ENCODE peak calls at places on chromosomes 5 and 9, in nine cellular contexts. X is AG10803, B is bronchial epithelial cell, W is GM06990, P is fibroblast of mammary gland, C is Peyer's patch, N is epithelial cell of esophagus, Y is uterus, G is AG09309. M is an unnamed sample.

GRCh38 chr5:167861134-167861930 is 430.1 kb upstream of the WWC1 start:
- DNase-seq in Y (no peak), N (peak; percentile 30), C (no peak), G (no peak), B (no peak), X (no peak), P (peak; percentile 10), W (no peak), M (peak; percentile 28)

GRCh38 chr5:175347027-175347426 is 97.0 kb downstream of the DRD1 start:
- DNase-seq in G (peak; percentile 29), P (peak; percentile 36), N (peak; percentile 3), C (no peak), Y (no peak), W (no peak), B (peak; percentile 83), X (no peak), M (no peak)

GRCh38 chr5:135843571-135844337 is 9.3 kb downstream of the SLC25A48 start:
- DNase-seq in B (peak; percentile 67), N (peak; percentile 73), X (no peak), C (no peak), W (no peak), P (no peak), Y (no peak), G (no peak), M (no peak)

GRCh38 chr9:114887963-114888362 is 42.4 kb downstream of the TNFSF8 start:
- DNase-seq in P (no peak), C (no peak), X (no peak), G (no peak), B (no peak), Y (no peak), N (no peak), W (no peak), M (no peak)

GRCh38 chr5:15513379-15513778 is 13.4 kb downstream of the FBXL7 start:
- DNase-seq in W (no peak), B (no peak), X (no peak), G (no peak), P (no peak), Y (no peak), N (no peak), C (no peak), M (no peak)

GRCh38 chr9:29432191-29432590 is 1858.9 kb upstream of the C9orf72 start:
- DNase-seq in G (no peak), B (no peak), N (no peak), W (no peak), P (no peak), C (no peak), X (no peak), Y (no peak), M (no peak)

GRCh38 chr9:14865206-14865605 is 45.0 kb downstream of the FREM1 start:
- DNase-seq in P (no peak), X (no peak), G (no peak), B (no peak), Y (no peak), C (no peak), W (no peak), N (no peak), M (no peak)

GRCh38 chr9:16925426-16925825 is 55.0 kb upstream of the BNC2 start:
- DNase-seq in P (peak; percentile 48), Y (no peak), W (no peak), B (no peak), N (no peak), X (peak; percentile 64), G (no peak), C (no peak), M (no peak)

GRCh38 chr5:148843510-148844318 is 17.3 kb downstream of the ADRB2 start:
- DNase-seq in G (no peak), Y (no peak), X (peak; percentile 29), B (peak; percentile 24), C (no peak), N (peak; percentile 36), W (no peak), P (no peak), M (no peak)

GRCh38 chr5:139966856-139967255 is 76.2 kb downstream of the NRG2 start:
- DNase-seq in C (no peak), W (no peak), P (no peak), Y (no peak), B (no peak), N (no peak), G (no peak), X (no peak), M (no peak)

GRCh38 chr5:76794871-76795270 is 24.0 kb upstream of the F2RL1 start:
- DNase-seq in X (peak; percentile 46), G (no peak), Y (no peak), C (no peak), W (no peak), P (peak; percentile 66), N (peak; percentile 60), B (peak; percentile 64), M (no peak)

GRCh38 chr9:127664678-127665507 is 41.9 kb upstream of the CFAP157 start:
- DNase-seq in W (no peak), B (no peak), N (no peak), Y (no peak), P (peak; percentile 49), X (peak; percentile 73), G (peak; percentile 28), C (no peak), M (no peak)

GRCh38 chr9:128731691-128732090 is 7.8 kb upstream of the ZDHHC12 start:
- DNase-seq in X (no peak), Y (no peak), W (no peak), N (no peak), P (no peak), B (no peak), G (no peak), C (no peak), M (no peak)

GRCh38 chr5:55668356-55668755 is 43.8 kb downstream of the SLC38A9 start:
- DNase-seq in X (peak; percentile 77), G (peak; percentile 42), B (peak; percentile 96), W (no peak), P (peak; percentile 85), N (peak; percentile 89), Y (no peak), C (no peak), M (no peak)

GRCh38 chr9:89436963-89437625 is 60.8 kb downstream of the SEMA4D start:
- DNase-seq in Y (no peak), W (no peak), C (peak; percentile 83), P (no peak), B (peak; percentile 53), X (no peak), G (no peak), N (peak; percentile 29), M (no peak)

GRCh38 chr5:2902186-2902585 is 150.7 kb upstream of the IRX2 start:
- DNase-seq in X (no peak), C (no peak), B (no peak), P (no peak), N (no peak), W (no peak), G (no peak), Y (no peak), M (no peak)

GRCh38 chr9:108103294-108103693 is 613.7 kb upstream of the KLF4 start:
- DNase-seq in G (no peak), W (no peak), C (no peak), Y (no peak), X (peak; percentile 48), B (no peak), N (no peak), P (peak; percentile 28), M (no peak)

GRCh38 chr5:101838329-101838964 is 457.6 kb downstream of the SLCO4C1 start:
- DNase-seq in W (no peak), P (no peak), Y (no peak), N (no peak), G (no peak), X (no peak), C (no peak), B (no peak), M (no peak)

DNA sequence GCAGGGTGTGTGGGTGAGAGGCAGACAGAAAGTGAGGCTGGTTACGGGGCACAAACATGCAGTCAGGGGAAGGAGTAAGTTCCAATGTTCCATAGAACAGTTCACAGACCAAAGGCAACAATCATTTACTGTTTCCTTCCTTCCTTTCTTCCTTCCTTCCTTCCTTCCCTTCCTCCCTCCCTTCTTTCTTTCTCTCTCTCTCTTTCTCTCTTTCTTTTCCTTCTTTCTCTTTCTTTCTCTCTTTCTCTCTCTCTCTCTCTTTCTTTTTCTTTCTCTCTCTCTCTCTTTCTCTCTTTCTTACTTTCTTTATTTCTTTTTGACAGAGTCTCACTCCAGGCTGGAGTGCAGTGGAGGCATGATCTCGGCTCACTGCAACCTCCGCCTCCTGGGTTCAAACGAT is 125.8 kb upstream of the LPCAT1 start:
- DNase-seq in Y (no peak), N (no peak), W (no peak), C (no peak), G (no peak), B (no peak), X (no peak), P (no peak), M (no peak)
- H3K4me3 ChIP-seq in Y (no peak overlapping the region), N (no peak overlapping the region), W (no peak overlapping the region), C (no peak overlapping the region), G (no peak overlapping the region), B (no peak overlapping the region), X (no peak overlapping the region), P (no peak overlapping the region), M (no peak overlapping the region)

GRCh38 chr5:11384441-11385250 is 519.6 kb downstream of the CTNND2 start:
- DNase-seq in G (no peak), P (no peak), N (peak; percentile 20), B (no peak), Y (no peak), X (no peak), C (no peak), W (no peak), M (no peak)
- H3K4me3 ChIP-seq in G (no peak overlapping the region), P (peak overlapping the region; percentile 6), N (peak overlapping the region; percentile 11), B (no peak overlapping the region), Y (no peak overlapping the region), X (no peak overlapping the region), C (peak overlapping the region; percentile 32), W (no peak overlapping the region), M (peak overlapping the region; percentile 45)

GRCh38 chr5:159050408-159051091 is 49.2 kb downstream of the EBF1 start:
- DNase-seq in B (no peak), N (peak; percentile 4), C (no peak), P (peak; percentile 92), X (peak; percentile 80), W (peak; percentile 59), Y (peak; percentile 34), G (no peak), M (peak; percentile 40)

GRCh38 chr5:159048298-159048697 is 51.4 kb downstream of the EBF1 start:
- DNase-seq in X (no peak), P (no peak), W (no peak), B (no peak), Y (no peak), N (no peak), C (no peak), G (no peak), M (no peak)

GRCh38 chr5:159052282-159053011 is 47.3 kb downstream of the EBF1 start:
- DNase-seq in P (peak; percentile 85), B (no peak), N (no peak), Y (no peak), G (no peak), W (no peak), C (peak; percentile 64), X (peak; percentile 56), M (no peak)

GRCh38 chr5:159051431-159052281 is 48.1 kb downstream of the EBF1 start:
- DNase-seq in N (peak; percentile 6), G (no peak), W (peak; percentile 73), B (no peak), X (peak; percentile 47), P (no peak), Y (peak; percentile 56), C (peak; percentile 62), M (peak; percentile 75)

GRCh38 chr5:159049844-159050318 is 49.8 kb downstream of the EBF1 start:
- DNase-seq in X (peak; percentile 69), G (no peak), B (peak; percentile 8), Y (peak; percentile 44), W (no peak), N (peak; percentile 8), C (no peak), P (peak; percentile 76), M (peak; percentile 27)
- H3K4me3 ChIP-seq in X (peak overlapping the region; percentile 49), G (peak overlapping the region; percentile 1), B (no peak overlapping the region), Y (peak overlapping the region; percentile 1), W (no peak overlapping the region), N (no peak overlapping the region), C (no peak overlapping the region), P (no peak overlapping the region), M (peak overlapping the region; percentile 43)

GRCh38 chr9:71094708-71095251 is 26.6 kb downstream of the TRPM3 start:
- DNase-seq in B (no peak), G (no peak), C (no peak), X (no peak), N (no peak), W (no peak), Y (no peak), P (no peak), M (no peak)
- H3K4me3 ChIP-seq in B (no peak overlapping the region), G (no peak overlapping the region), C (no peak overlapping the region), X (no peak overlapping the region), N (no peak overlapping the region), W (no peak overlapping the region), Y (no peak overlapping the region), P (no peak overlapping the region), M (no peak overlapping the region)

M was measured in heart right ventricle.